ENCODE peak calls at places on chromosomes 16 and 17, in five cellular contexts. X, R, Q, T and E are unnamed samples.

GRCh38 chr16:57619606-57620315 is 8.7 kb upstream of the ADGRG1 start:
- DNase-seq in T (no peak), X (no peak), R (peak), Q (no peak), E (peak)

GRCh38 chr16:70395345-70395901 is 43.5 kb downstream of the ST3GAL2 start:
- DNase-seq in T (peak), Q (peak), X (peak), R (no peak), E (no peak)

GRCh38 chr16:15051387-15051951 is 4.4 kb downstream of the NTAN1 start:
- DNase-seq in T (no peak), R (no peak), X (no peak), Q (no peak), E (no peak)

GRCh38 chr17:78172284-78173024 is 4.1 kb downstream of the SYNGR2 start:
- DNase-seq in T (peak), R (no peak), Q (no peak), X (no peak), E (peak)

GRCh38 chr17:32915108-32915700 is 12.7 kb upstream of the TMEM98 start:
- DNase-seq in T (no peak), X (no peak), R (no peak), Q (no peak), E (no peak)

GRCh38 chr17:57471941-57472368 is 215.6 kb downstream of the MSI2 start:
- DNase-seq in X (no peak), R (no peak), T (no peak), Q (no peak), E (peak)

GRCh38 chr17:81538651-81539570 is 10.7 kb downstream of the FSCN2 start:
- DNase-seq in R (no peak), T (no peak), X (no peak), Q (no peak), E (no peak)

GRCh38 chr17:43591750-43592562 is 45.8 kb upstream of the ETV4 start:
- DNase-seq in Q (no peak), R (no peak), T (peak), X (no peak), E (no peak)

GRCh38 chr16:79519448-79519847 is 81.1 kb downstream of the MAF start:
- DNase-seq in R (no peak), Q (no peak), X (no peak), T (no peak), E (no peak)

GRCh38 chr17:61285483-61286320 is 113.9 kb upstream of the TBX2 start:
- DNase-seq in Q (no peak), X (no peak), R (no peak), T (no peak), E (no peak)

GRCh38 chr17:36856921-36857381 is 80.3 kb upstream of the LHX1 start:
- DNase-seq in R (peak), X (no peak), T (no peak), Q (no peak), E (no peak)

GRCh38 chr17:27807567-27808470 is 7.5 kb upstream of the NOS2 start:
- DNase-seq in Q (peak), R (peak), T (no peak), X (no peak), E (peak)

GRCh38 chr16:31472559-31473203 is 729 bp downstream of the TGFB1I1 start:
- DNase-seq in T (peak), Q (peak), R (peak), X (no peak), E (peak)

GRCh38 chr17:58783380-58783779 is 27.7 kb downstream of the PPM1E start:
- DNase-seq in R (peak), T (no peak), X (no peak), Q (no peak), E (peak)

GRCh38 chr17:31389673-31390381 is 1.6 kb upstream of the RAB11FIP4 start:
- DNase-seq in T (no peak), R (no peak), Q (no peak), X (no peak), E (no peak)

GRCh38 chr16:22001591-22001990 is 675 bp upstream of the PDZD9 start:
- DNase-seq in X (no peak), T (no peak), R (no peak), Q (no peak), E (no peak)

GRCh38 chr17:17985555-17985954 is 12.9 kb downstream of the DRC3 start:
- DNase-seq in T (no peak), R (no peak), Q (peak), X (no peak), E (no peak)

GRCh38 chr16:57409870-57410585 is 5.5 kb downstream of the CCL17 start:
- DNase-seq in Q (no peak), X (no peak), T (no peak), R (no peak), E (no peak)

GRCh38 chr17:59827721-59828477 is 64.8 kb downstream of the TUBD1 start:
- DNase-seq in R (no peak), X (no peak), Q (no peak), T (no peak), E (no peak)

GRCh38 chr16:7318661-7319060 is 14.0 kb upstream of the RBFOX1 start:
- DNase-seq in Q (no peak), R (no peak), T (no peak), X (no peak), E (no peak)

GRCh38 chr17:16477255-16477654 is 14.7 kb downstream of the LRRC75A start:
- DNase-seq in X (no peak), R (no peak), Q (no peak), T (peak), E (no peak)

GRCh38 chr16:89123001-89123830 is 29.6 kb downstream of the ACSF3 start:
- DNase-seq in Q (no peak), R (peak), T (no peak), X (no peak), E (no peak)

GRCh38 chr17:38926290-38927070 is 1.1 kb downstream of the LASP1NB start:
- DNase-seq in R (no peak), T (no peak), X (no peak), Q (no peak), E (no peak)

GRCh38 chr16:81700071-81700779 is 78.9 kb upstream of the PLCG2 start:
- DNase-seq in R (no peak), X (no peak), Q (no peak), T (no peak), E (no peak)

GRCh38 chr16:47465919-47466630 is 4.9 kb downstream of the PHKB start:
- DNase-seq in Q (no peak), T (no peak), X (no peak), R (no peak), E (no peak)

GRCh38 chr17:64357191-64357981 is 33.3 kb downstream of the PECAM1 start:
- DNase-seq in Q (no peak), R (no peak), X (no peak), T (peak), E (no peak)

GRCh38 chr16:63612462-63613227 is 1509.2 kb downstream of the CDH11 start:
- DNase-seq in R (no peak), Q (no peak), T (no peak), X (no peak), E (no peak)

GRCh38 chr17:17681744-17682292 is 560 bp downstream of the RAI1 start:
- DNase-seq in T (peak), Q (peak), R (peak), X (no peak), E (no peak)

GRCh38 chr17:45291170-45291805 is 25.5 kb downstream of the MAP3K14 start:
- DNase-seq in Q (no peak), X (no peak), R (no peak), T (no peak), E (no peak)